ENCODE peak calls at places on chromosomes 6 and 20, in eight cellular contexts. A, Q, V, G, D, U, M and I are unnamed samples.

GRCh38 chr6:48560408-48560807 is 449.4 kb upstream of the PTCHD4 start:
- DNase-seq in A (peak), Q (no peak), V (no peak), G (no peak), D (no peak), U (no peak), M (peak), I (peak)

GRCh38 chr6:5681480-5681879 is 325.2 kb downstream of the NRN1 start:
- DNase-seq in A (peak), Q (no peak), V (no peak), G (no peak), D (no peak), U (no peak), M (no peak), I (no peak)

GRCh38 chr6:160177220-160177619 is 55.6 kb downstream of the SLC22A1 start:
- DNase-seq in A (no peak), Q (no peak), V (no peak), G (no peak), D (no peak), U (no peak), M (no peak), I (no peak)

GRCh38 chr6:128725271-128726233 is 157.4 kb upstream of the LAMA2 start:
- DNase-seq in A (peak), Q (no peak), V (peak), G (no peak), D (peak), U (no peak), M (peak), I (no peak)

GRCh38 chr20:40960521-40960956 is 68.1 kb upstream of the TOP1 start:
- DNase-seq in A (peak), Q (no peak), V (no peak), G (no peak), D (no peak), U (no peak), M (no peak), I (no peak)

GRCh38 chr6:170093276-170093657 is 197.6 kb downstream of the DLL1 start:
- DNase-seq in A (no peak), Q (no peak), V (no peak), G (no peak), D (no peak), U (no peak), M (no peak), I (no peak)

GRCh38 chr6:7139835-7140470 is 32.2 kb downstream of the RREB1 start:
- DNase-seq in A (no peak), Q (no peak), V (no peak), G (no peak), D (no peak), U (no peak), M (no peak), I (no peak)

GRCh38 chr20:3472105-3472504 is 1.3 kb downstream of the ATRN start:
- DNase-seq in A (no peak), Q (no peak), V (no peak), G (no peak), D (no peak), U (no peak), M (peak), I (no peak)

GRCh38 chr20:828987-829386 is 4.5 kb upstream of the FAM110A start:
- DNase-seq in A (no peak), Q (no peak), V (no peak), G (no peak), D (no peak), U (no peak), M (no peak), I (no peak)

GRCh38 chr6:75149696-75150095 is 56.2 kb downstream of the COL12A1 start:
- DNase-seq in A (no peak), Q (no peak), V (no peak), G (no peak), D (no peak), U (no peak), M (no peak), I (no peak)

GRCh38 chr6:62103186-62103859 is 182.7 kb downstream of the KHDRBS2 start:
- DNase-seq in A (no peak), Q (no peak), V (no peak), G (no peak), D (no peak), U (no peak), M (no peak), I (no peak)

GRCh38 chr6:125444234-125444949 is 142.6 kb upstream of the HDDC2 start:
- DNase-seq in A (peak), Q (no peak), V (no peak), G (no peak), D (peak), U (no peak), M (no peak), I (no peak)

GRCh38 chr6:7691675-7692452 is 34.0 kb upstream of the BMP6 start:
- DNase-seq in A (peak), Q (no peak), V (peak), G (no peak), D (no peak), U (no peak), M (peak), I (peak)

GRCh38 chr20:35000311-35000921 is 44.7 kb downstream of the MYH7B start:
- DNase-seq in A (no peak), Q (no peak), V (no peak), G (no peak), D (no peak), U (no peak), M (no peak), I (no peak)

GRCh38 chr20:63056236-63057132 is 49.7 kb upstream of the BHLHE23 start:
- DNase-seq in A (no peak), Q (peak), V (no peak), G (no peak), D (peak), U (peak), M (peak), I (no peak)

GRCh38 chr6:12008366-12009179 is 3.5 kb upstream of the HIVEP1 start:
- DNase-seq in A (peak), Q (peak), V (peak), G (peak), D (peak), U (peak), M (peak), I (peak)

GRCh38 chr6:107466062-107466461 is 6.7 kb upstream of the PDSS2 start:
- DNase-seq in A (no peak), Q (no peak), V (no peak), G (no peak), D (no peak), U (no peak), M (no peak), I (no peak)

GRCh38 chr6:71402101-71402500 is 113.5 kb downstream of the OGFRL1 start:
- DNase-seq in A (no peak), Q (no peak), V (no peak), G (no peak), D (no peak), U (no peak), M (no peak), I (no peak)

GRCh38 chr6:144710207-144710606 is 425.1 kb downstream of the UTRN start:
- DNase-seq in A (peak), Q (no peak), V (peak), G (no peak), D (no peak), U (no peak), M (peak), I (peak)

GRCh38 chr20:57818418-57818817 is 108.6 kb upstream of the PMEPA1 start:
- DNase-seq in A (no peak), Q (no peak), V (no peak), G (no peak), D (no peak), U (no peak), M (no peak), I (no peak)